ENCODE peak calls at places on chromosome 11, in nine cellular contexts. G, P, D, M, B, W, F, K and L are unnamed samples.

GRCh38 chr11:77289737-77290136 is 11.7 kb downstream of the GDPD4 start:
- DNase-seq in G (no peak), P (no peak), D (no peak), M (no peak), B (no peak), W (no peak), F (no peak), K (no peak), L (no peak)

GRCh38 chr11:17978553-17979287 is 34.1 kb downstream of the SERGEF start:
- DNase-seq in G (peak), P (peak), D (peak), M (peak), B (peak), W (peak), F (peak), K (no peak), L (peak)

GRCh38 chr11:73547706-73548105 is 50.2 kb downstream of the FAM168A start:
- DNase-seq in G (no peak), P (no peak), D (no peak), M (no peak), B (no peak), W (no peak), F (no peak), K (no peak), L (no peak)

GRCh38 chr11:44147751-44148150 is 52.3 kb downstream of the EXT2 start:
- DNase-seq in G (no peak), P (no peak), D (no peak), M (no peak), B (no peak), W (no peak), F (no peak), K (no peak), L (no peak)

GRCh38 chr11:117833401-117833891 is 8.9 kb upstream of the FXYD2 start:
- DNase-seq in G (no peak), P (no peak), D (no peak), M (no peak), B (peak), W (no peak), F (no peak), K (peak), L (no peak)

GRCh38 chr11:60929774-60930173 is 5.5 kb downstream of the TMEM132A start:
- DNase-seq in G (no peak), P (no peak), D (no peak), M (no peak), B (no peak), W (no peak), F (no peak), K (no peak), L (no peak)

GRCh38 chr11:22244986-22245592 is 52.2 kb downstream of the ANO5 start:
- DNase-seq in G (peak), P (peak), D (no peak), M (no peak), B (peak), W (peak), F (peak), K (no peak), L (peak)

GRCh38 chr11:65280646-65281045 is 18.9 kb downstream of the POLA2 start:
- DNase-seq in G (no peak), P (no peak), D (no peak), M (no peak), B (no peak), W (no peak), F (no peak), K (no peak), L (no peak)

GRCh38 chr11:75449776-75450175 is 16.8 kb upstream of the KLHL35 start:
- DNase-seq in G (no peak), P (no peak), D (no peak), M (no peak), B (no peak), W (no peak), F (no peak), K (no peak), L (no peak)

GRCh38 chr11:69521461-69521860 is 40.0 kb downstream of the LINC01488 start:
- DNase-seq in G (no peak), P (no peak), D (no peak), M (no peak), B (no peak), W (no peak), F (no peak), K (no peak), L (no peak)

GRCh38 chr11:66543263-66544107 is 2.4 kb downstream of the ZDHHC24 start:
- DNase-seq in G (peak), P (peak), D (no peak), M (peak), B (no peak), W (no peak), F (peak), K (peak), L (no peak)

GRCh38 chr11:70434813-70435300 is 36.5 kb downstream of the CTTN start:
- DNase-seq in G (no peak), P (no peak), D (no peak), M (no peak), B (no peak), W (no peak), F (no peak), K (no peak), L (no peak)

GRCh38 chr11:118527109-118527508 is at the start of gene TTC36:
- DNase-seq in G (no peak), P (no peak), D (no peak), M (no peak), B (no peak), W (no peak), F (no peak), K (no peak), L (no peak)

GRCh38 chr11:118622376-118623290 is 15.2 kb downstream of the PHLDB1 start:
- DNase-seq in G (peak), P (peak), D (peak), M (peak), B (no peak), W (peak), F (no peak), K (no peak), L (peak)